ENCODE peak calls at places on chromosomes 13 and 19, in ten cellular contexts. Q is stimulated activated CD4-positive, alpha-beta T cell treated with anti-CD3 and anti-CD28 coated beads, Interleukin-1b, Interleukin-23, amount 100 ng/mL, for 24 hours; X is NCI-H1930; E is fibroblast of lung; T is retinal pigment epithelial cell; P is thoracic aorta; O is AG04450; J is SHP77; C is NCI-H1436; F is Calu3. A is an unnamed sample.
A peak's percentile ranks its signal among the peaks of the same experiment; 100 is the strongest.

GRCh38 chr13:31675521-31675953 is 63.8 kb upstream of the RXFP2 start:
- DNase-seq in T (no peak), P (no peak), Q (no peak), O (no peak), X (no peak), E (peak; percentile 15), C (no peak), F (no peak), J (no peak), A (no peak)

GRCh38 chr19:55688422-55689218 is 13.6 kb downstream of the EPN1 start:
- DNase-seq in C (no peak), E (no peak), Q (no peak), J (no peak), X (no peak), F (no peak), P (no peak), O (no peak), T (no peak), A (peak; percentile 48)

GRCh38 chr19:37074111-37074510 is 4.1 kb upstream of the ZNF420 start:
- DNase-seq in E (no peak), O (no peak), J (no peak), P (no peak), T (no peak), C (no peak), X (no peak), F (no peak), Q (no peak), A (no peak)

GRCh38 chr13:95676100-95676774 is 702 bp upstream of the DNAJC3 start:
- DNase-seq in X (no peak), T (no peak), O (no peak), J (peak; percentile 73), C (no peak), P (no peak), F (peak; percentile 6), E (peak; percentile 45), Q (no peak), A (peak; percentile 44)

GRCh38 chr13:27636624-27637288 is 15.1 kb downstream of the POLR1D start:
- DNase-seq in P (no peak), J (peak; percentile 21), X (no peak), F (no peak), T (no peak), Q (no peak), C (no peak), O (no peak), E (peak; percentile 67), A (no peak)

GRCh38 chr13:111484129-111484925 is 163.9 kb downstream of the TEX29 start:
- DNase-seq in T (no peak), Q (no peak), C (no peak), J (peak; percentile 97), E (no peak), X (no peak), P (no peak), O (no peak), F (no peak), A (no peak)

GRCh38 chr13:42753697-42754096 is 27.7 kb upstream of the FAM216B start:
- DNase-seq in T (no peak), O (no peak), Q (no peak), X (peak; percentile 27), J (no peak), P (no peak), E (no peak), C (peak; percentile 55), F (no peak), A (peak; percentile 40)

GRCh38 chr19:7293795-7294570 is at the start of gene INSR:
- DNase-seq in Q (peak; percentile 64), E (peak; percentile 89), P (peak; percentile 53), C (peak; percentile 83), O (peak; percentile 47), X (peak; percentile 29), F (peak; percentile 78), J (peak; percentile 83), T (peak; percentile 52), A (peak; percentile 27)

GRCh38 chr13:28707629-28708427 is 10.9 kb downstream of the SLC46A3 start:
- DNase-seq in F (no peak), E (peak; percentile 65), Q (no peak), T (no peak), C (no peak), J (no peak), O (peak; percentile 65), X (no peak), P (no peak), A (no peak)

GRCh38 chr19:53621885-53622710 is 9.7 kb upstream of the DPRX start:
- DNase-seq in P (no peak), T (no peak), O (no peak), F (no peak), J (no peak), E (no peak), X (no peak), Q (no peak), C (no peak), A (no peak)

GRCh38 chr13:27321619-27322385 is 51.2 kb downstream of the RASL11A start:
- DNase-seq in J (no peak), Q (no peak), O (no peak), E (no peak), F (no peak), C (no peak), X (no peak), T (no peak), P (no peak), A (no peak)

GRCh38 chr19:48873476-48874308 is 1.5 kb downstream of the PPP1R15A start:
- DNase-seq in Q (no peak), O (no peak), C (no peak), E (no peak), J (no peak), X (no peak), T (no peak), F (no peak), P (no peak), A (no peak)

A was measured in NCI-H187 treated with DMSO at 0.1 percent for 48 hours.